ENCODE peak calls at places on chromosomes 3 and 15, in six cellular contexts. F is pons; M is nephron progenitor cell; D is NCI-H446 treated with DMSO at 0.1 percent for 48 hours; N is activated CD8-positive, alpha-beta memory T cell treated with anti-CD3 and anti-CD28 coated beads for 1 hour; X is NCI-H1092 treated with DMSO at 0.1 percent for 48 hours. P is an unnamed sample.

GRCh38 chr15:101428758-101429157 is 60.7 kb downstream of the PCSK6 start:
- DNase-seq in F (no peak), M (no peak), D (no peak), N (no peak), X (no peak), P (peak)

GRCh38 chr15:91627473-91628309 is 225.8 kb upstream of the SLCO3A1 start:
- DNase-seq in F (peak), M (no peak), D (peak), N (no peak), X (no peak), P (peak)

GRCh38 chr3:184543848-184544512 is 17.6 kb upstream of the EPHB3 start:
- DNase-seq in F (peak), M (peak), D (peak), N (peak), X (peak), P (peak)

GRCh38 chr3:152047465-152047864 is 174.0 kb downstream of the SUCNR1 start:
- DNase-seq in F (peak), M (no peak), D (no peak), N (no peak), X (no peak), P (no peak)

GRCh38 chr3:174202561-174202960 is 656.6 kb upstream of the NAALADL2 start:
- DNase-seq in F (no peak), M (no peak), D (peak), N (no peak), X (no peak), P (no peak)

GRCh38 chr3:147361671-147362420 is 44.5 kb downstream of the ZIC4 start:
- DNase-seq in F (no peak), M (peak), D (no peak), N (no peak), X (no peak), P (no peak)

GRCh38 chr3:67901681-67902080 is 247.3 kb upstream of the SUCLG2 start:
- DNase-seq in F (peak), M (no peak), D (no peak), N (no peak), X (no peak), P (no peak)

GRCh38 chr3:10981961-10982360 is 10.6 kb upstream of the SLC6A1 start:
- DNase-seq in F (no peak), M (no peak), D (no peak), N (no peak), X (no peak), P (no peak)

GRCh38 chr3:115646027-115646690 is 22.8 kb downstream of the GAP43 start:
- DNase-seq in F (no peak), M (no peak), D (peak), N (no peak), X (no peak), P (no peak)

GRCh38 chr15:39908186-39908585 is 11.9 kb downstream of the GPR176 start:
- DNase-seq in F (no peak), M (no peak), D (no peak), N (no peak), X (no peak), P (no peak)

GRCh38 chr3:38446812-38447211 is 6.9 kb upstream of the ACVR2B start:
- DNase-seq in F (no peak), M (no peak), D (no peak), N (no peak), X (no peak), P (no peak)

GRCh38 chr15:79923068-79923514 is 26.3 kb upstream of the MTHFS start:
- DNase-seq in F (no peak), M (peak), D (no peak), N (peak), X (peak), P (peak)

GRCh38 chr3:43410575-43410974 is 124.2 kb downstream of the SNRK start:
- DNase-seq in F (no peak), M (no peak), D (no peak), N (no peak), X (no peak), P (no peak)

GRCh38 chr3:113174806-113175490 is 36.4 kb upstream of the BOC start:
- DNase-seq in F (no peak), M (no peak), D (no peak), N (no peak), X (no peak), P (no peak)

GRCh38 chr3:115512565-115513410 is 110.5 kb upstream of the GAP43 start:
- DNase-seq in F (no peak), M (peak), D (peak), N (no peak), X (peak), P (no peak)

GRCh38 chr3:30631237-30631961 is 25.0 kb downstream of the TGFBR2 start:
- DNase-seq in F (no peak), M (no peak), D (no peak), N (no peak), X (no peak), P (no peak)

GRCh38 chr3:77915341-77915740 is 875.4 kb downstream of the ROBO2 start:
- DNase-seq in F (no peak), M (no peak), D (no peak), N (no peak), X (no peak), P (no peak)

GRCh38 chr15:90603893-90604292 is 74.2 kb downstream of the CRTC3 start:
- DNase-seq in F (no peak), M (no peak), D (no peak), N (peak), X (no peak), P (no peak)

GRCh38 chr3:157104521-157104920 is 55.4 kb downstream of the CCNL1 start:
- DNase-seq in F (no peak), M (no peak), D (no peak), N (no peak), X (no peak), P (no peak)

GRCh38 chr3:143170676-143171075 is 51.1 kb downstream of the CHST2 start:
- DNase-seq in F (no peak), M (no peak), D (no peak), N (no peak), X (no peak), P (no peak)

GRCh38 chr3:132554437-132554836 is 42.6 kb upstream of the ACKR4 start:
- DNase-seq in F (peak), M (no peak), D (no peak), N (no peak), X (peak), P (peak)